ENCODE peak calls at places on chromosome 13, in four cellular contexts. X is K562, P is SK-N-SH, G is HepG2. Q is an unnamed sample.
A peak's percentile ranks its signal among the peaks of the same experiment; 100 is the strongest.

GRCh38 chr13:36344886-36345437 is 1.2 kb downstream of the SPART start:
- DNase-seq in X (no peak), G (no peak), P (no peak), Q (no peak)

GRCh38 chr13:37141011-37141410 is 35.5 kb upstream of the CSNK1A1L start:
- DNase-seq in G (no peak), P (no peak), X (no peak), Q (no peak)

GRCh38 chr13:19888799-19889198 is 25.4 kb upstream of the ZMYM5 start:
- DNase-seq in X (no peak), G (no peak), P (peak; percentile 11), Q (no peak)

GRCh38 chr13:61766667-61767058 is 351.0 kb upstream of the PCDH20 start:
- DNase-seq in G (no peak), P (no peak), X (no peak), Q (no peak)

GRCh38 chr13:70568571-70568970 is 460.3 kb upstream of the KLHL1 start:
- DNase-seq in P (peak; percentile 21), G (peak; percentile 25), X (peak; percentile 6), Q (peak; percentile 5)

GRCh38 chr13:69094485-69094884 is 1013.1 kb upstream of the ATXN8OS start:
- DNase-seq in P (no peak), X (no peak), G (no peak), Q (no peak)

GRCh38 chr13:19817510-19818158 is 34.9 kb upstream of the PSPC1 start:
- DNase-seq in G (no peak), P (no peak), X (no peak), Q (no peak)

GRCh38 chr13:93293716-93294115 is 67.1 kb downstream of the GPC6 start:
- DNase-seq in G (no peak), P (no peak), X (no peak), Q (no peak)

GRCh38 chr13:101785858-101786257 is 333.4 kb downstream of the ITGBL1 start:
- DNase-seq in G (peak; percentile 17), X (no peak), P (peak; percentile 22), Q (no peak)

GRCh38 chr13:98105929-98106336 is 37.0 kb upstream of the FARP1 start:
- DNase-seq in P (no peak), G (peak; percentile 90), X (peak; percentile 24), Q (no peak)
- TF ChIP-seq FOXM1 in P (no peak), G (no peak), X (no peak), Q (no peak)

GRCh38 chr13:42985312-42986175 is 6.5 kb downstream of the EPSTI1 start:
- DNase-seq in X (no peak), G (no peak), P (peak; percentile 53), Q (no peak)
- TF ChIP-seq REST in X (no peak), G (no peak), P (no peak), Q (no peak)

GRCh38 chr13:41613984-41614581 is 156.7 kb downstream of the RGCC start:
- DNase-seq in G (peak; percentile 94), X (no peak), P (no peak), Q (no peak)
- TF ChIP-seq FOXM1 in G (no peak), X (no peak), P (no peak), Q (no peak)

GRCh38 chr13:80010286-80010831 is 330.6 kb downstream of the SPRY2 start:
- DNase-seq in G (no peak), X (no peak), P (no peak), Q (no peak)
- TF ChIP-seq REST in G (no peak), X (no peak), P (no peak), Q (no peak)

DNA sequence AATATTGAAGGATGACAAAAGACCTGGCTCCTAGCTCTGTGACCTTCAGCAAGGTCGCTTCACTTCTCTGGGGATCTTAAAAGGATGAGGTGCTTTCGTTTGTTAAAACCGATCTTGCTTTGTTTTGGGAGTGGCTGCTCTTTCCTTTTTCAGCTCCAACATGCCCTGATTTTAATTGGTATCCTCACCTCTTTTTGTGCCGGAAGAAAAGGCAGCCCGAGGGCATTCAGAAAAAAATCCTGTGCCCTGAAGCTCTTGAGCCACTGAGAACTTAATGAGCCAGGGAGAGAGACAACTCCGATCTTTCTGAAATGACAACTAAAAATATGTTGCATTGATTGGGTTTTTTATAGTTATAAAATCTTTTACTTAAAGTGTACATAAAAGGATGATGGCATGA is 19.4 kb downstream of the CLDN10 start:
- DNase-seq in X (no peak), G (no peak), P (no peak), Q (no peak)
- TF ChIP-seq FOXM1 in X (no peak), G (no peak), P (no peak), Q (no peak)

GRCh38 chr13:30802501-30802900 is 67.2 kb downstream of the ALOX5AP start:
- DNase-seq in X (no peak), G (no peak), P (no peak), Q (no peak)

GRCh38 chr13:30803791-30804190 is 68.4 kb downstream of the ALOX5AP start:
- DNase-seq in P (no peak), G (no peak), X (no peak), Q (no peak)

GRCh38 chr13:30804474-30804873 is 69.1 kb downstream of the ALOX5AP start:
- DNase-seq in X (no peak), G (no peak), P (peak; percentile 29), Q (no peak)

GRCh38 chr13:30805132-30805537 is 69.8 kb downstream of the ALOX5AP start:
- DNase-seq in X (no peak), P (no peak), G (peak; percentile 75), Q (no peak)

DNA sequence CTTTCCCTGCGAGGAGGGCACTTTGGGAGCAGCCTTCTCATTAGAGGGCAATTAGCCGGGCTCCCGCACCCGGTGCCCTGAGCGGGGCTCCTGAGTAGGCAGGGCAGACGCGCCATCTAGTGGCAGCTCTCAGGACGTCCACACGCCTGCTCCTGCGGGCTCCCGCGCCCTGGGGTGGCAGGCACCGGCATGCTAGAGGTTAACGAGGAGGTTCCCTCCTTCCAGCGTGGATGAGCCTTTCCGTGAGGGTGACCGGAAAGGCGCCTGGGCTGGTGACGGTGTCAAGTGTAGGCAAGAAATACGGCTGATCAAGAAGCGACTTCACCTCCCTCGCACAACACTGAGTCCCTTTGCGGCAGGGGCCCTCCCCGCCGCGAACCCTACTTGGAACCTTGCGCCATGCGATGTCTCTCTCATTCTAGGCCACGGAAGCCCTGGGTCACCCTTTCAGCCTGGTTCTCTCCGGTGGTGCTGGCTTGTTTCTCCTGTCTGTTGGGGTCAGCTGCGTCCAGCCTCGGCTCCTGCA is 67.7 kb downstream of the ALOX5AP start:
- DNase-seq in X (peak; percentile 67), G (peak; percentile 39), P (peak; percentile 82), Q (peak; percentile 32)
- TF ChIP-seq REST in X (no peak), G (no peak), P (peak; percentile 22), Q (no peak)

DNA sequence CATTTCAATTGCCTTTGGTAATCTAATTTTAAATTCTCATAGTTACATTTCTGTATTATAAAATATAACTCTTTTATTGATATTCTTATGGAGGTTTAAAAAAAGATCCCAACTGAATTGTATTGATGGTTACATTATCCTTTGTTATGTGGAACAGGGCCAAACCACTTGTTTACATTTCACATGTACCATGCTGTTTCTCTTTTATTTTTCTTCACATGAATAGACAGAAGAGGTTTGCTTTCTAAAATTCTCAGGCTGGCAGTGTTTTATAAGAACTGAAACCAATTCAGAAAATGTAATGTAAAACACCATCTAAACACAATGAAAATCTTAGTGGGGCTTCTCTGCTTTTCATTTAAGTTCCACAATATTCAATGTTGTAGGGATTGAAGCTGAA is 122.5 kb downstream of the GPC5 start:
- DNase-seq in G (no peak), X (no peak), P (no peak), Q (no peak)
- TF ChIP-seq FOXM1 in G (no peak), X (no peak), P (no peak), Q (no peak)